ENCODE peak calls at places on chromosomes 7 and 10, in nine cellular contexts. Q, R, N, P, F, V, G, Z and B are unnamed samples.

GRCh38 chr10:110353244-110354119 is 48.8 kb upstream of the SMNDC1 start:
- DNase-seq in Z (no peak), R (peak; percentile 74), N (no peak), P (no peak), V (no peak), F (no peak), Q (peak; percentile 72), G (no peak), B (no peak)

GRCh38 chr10:132840698-132841097 is 54.8 kb upstream of the NKX6-2 start:
- DNase-seq in N (no peak), Z (no peak), Q (no peak), R (no peak), P (no peak), G (no peak), V (no peak), F (no peak), B (no peak)

GRCh38 chr10:24872049-24872789 is 80.2 kb downstream of the PRTFDC1 start:
- DNase-seq in R (no peak), Z (no peak), G (no peak), V (no peak), F (no peak), N (no peak), Q (peak; percentile 24), P (no peak), B (no peak)

GRCh38 chr10:42938351-42938750 is 138.5 kb upstream of the RET start:
- DNase-seq in Q (no peak), G (no peak), N (no peak), Z (no peak), F (no peak), V (no peak), R (no peak), P (no peak), B (no peak)

GRCh38 chr7:121038717-121039509 is 50.4 kb downstream of the CPED1 start:
- DNase-seq in G (no peak), P (no peak), F (no peak), Z (no peak), R (no peak), V (no peak), Q (no peak), N (no peak), B (no peak)

GRCh38 chr10:6197274-6197673 is 5.5 kb upstream of the PFKFB3 start:
- DNase-seq in P (no peak), G (no peak), R (no peak), Q (no peak), Z (no peak), N (no peak), F (no peak), V (no peak), B (no peak)

GRCh38 chr10:119522747-119523426 is 19.6 kb downstream of the RGS10 start:
- DNase-seq in R (no peak), V (no peak), F (no peak), G (no peak), P (no peak), Z (peak; percentile 53), Q (no peak), N (no peak), B (no peak)

GRCh38 chr7:104207348-104207730 is 474 bp downstream of the ORC5 start:
- DNase-seq in N (no peak), R (peak; percentile 24), Q (no peak), G (no peak), P (no peak), F (no peak), V (peak; percentile 16), Z (no peak), B (peak; percentile 19)

GRCh38 chr7:44257618-44258422 is 57.0 kb downstream of the YKT6 start:
- DNase-seq in N (peak; percentile 55), G (peak; percentile 57), F (peak; percentile 59), V (peak; percentile 88), P (peak; percentile 89), Q (peak; percentile 96), R (peak; percentile 90), Z (peak; percentile 70), B (peak; percentile 51)

GRCh38 chr7:112431803-112432202 is 18.5 kb upstream of the IFRD1 start:
- DNase-seq in P (no peak), G (no peak), Q (no peak), R (no peak), N (no peak), V (no peak), F (no peak), Z (no peak), B (no peak)

GRCh38 chr7:48078470-48078869 is 10.6 kb upstream of the UPP1 start:
- DNase-seq in F (no peak), R (no peak), Q (no peak), P (no peak), G (no peak), V (no peak), Z (no peak), N (no peak), B (no peak)

GRCh38 chr10:2928219-2928840 is 139.0 kb upstream of the PFKP start:
- DNase-seq in F (peak; percentile 83), G (peak; percentile 66), N (peak; percentile 83), Q (peak; percentile 64), Z (peak; percentile 46), V (peak; percentile 87), P (peak; percentile 54), R (peak; percentile 42), B (peak; percentile 88)

GRCh38 chr10:4131407-4132215 is 346.6 kb upstream of the KLF6 start:
- DNase-seq in F (no peak), R (peak; percentile 92), N (no peak), V (peak; percentile 54), P (peak; percentile 66), G (no peak), Z (no peak), Q (peak; percentile 69), B (no peak)

GRCh38 chr7:37342665-37343471 is 105.8 kb downstream of the ELMO1 start:
- DNase-seq in F (no peak), Q (no peak), Z (peak; percentile 43), V (peak; percentile 47), G (no peak), P (peak; percentile 69), R (peak; percentile 82), N (no peak), B (peak; percentile 61)

GRCh38 chr7:37342170-37342569 is 106.5 kb downstream of the ELMO1 start:
- DNase-seq in V (no peak), G (no peak), F (no peak), P (no peak), R (no peak), N (no peak), Z (no peak), Q (no peak), B (no peak)

GRCh38 chr7:37346761-37347160 is 101.9 kb downstream of the ELMO1 start:
- DNase-seq in R (no peak), Z (no peak), V (no peak), Q (no peak), G (no peak), N (no peak), F (peak; percentile 41), P (no peak), B (no peak)

GRCh38 chr7:37341033-37341630 is 107.5 kb downstream of the ELMO1 start:
- DNase-seq in F (no peak), G (no peak), P (peak; percentile 53), V (peak; percentile 43), N (no peak), Z (no peak), Q (no peak), R (peak; percentile 53), B (no peak)

DNA sequence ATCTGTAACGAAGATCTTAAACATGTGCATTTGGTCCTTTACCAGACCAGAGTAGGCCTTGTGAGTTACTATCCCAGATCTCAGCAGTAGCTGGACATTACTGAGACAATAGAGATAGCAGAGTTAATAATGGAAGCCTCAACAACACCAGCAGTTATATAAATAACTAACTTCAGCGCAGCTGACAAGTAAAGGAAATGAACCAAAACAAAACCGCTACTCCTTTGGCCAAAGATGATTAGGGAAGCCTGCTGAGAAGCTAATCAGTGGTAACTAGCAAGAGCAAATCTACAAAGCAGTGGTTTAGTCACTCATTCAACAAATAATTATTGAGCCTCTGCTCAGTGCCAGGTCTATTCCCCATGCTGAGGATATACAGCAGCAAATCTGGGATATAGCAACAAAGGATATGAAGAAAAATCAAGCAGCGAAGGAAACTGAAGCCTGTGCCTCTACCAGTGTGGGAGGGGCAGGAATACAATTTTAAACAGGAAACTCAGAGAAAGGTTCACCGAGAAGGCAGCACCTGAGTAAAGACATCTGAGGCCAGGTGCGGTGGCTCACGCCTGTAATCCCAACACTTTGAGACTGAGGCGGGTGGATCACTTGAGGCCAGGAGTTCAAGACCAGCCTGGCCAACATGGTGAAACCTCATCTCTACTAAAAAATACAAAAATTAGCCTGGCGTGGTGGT is 103.6 kb downstream of the ELMO1 start:
- DNase-seq in N (no peak), R (peak; percentile 81), F (no peak), V (peak; percentile 28), G (no peak), Z (no peak), Q (no peak), P (peak; percentile 48), B (no peak)
- TF ChIP-seq CTCF in N (no peak), R (no peak), F (no peak), V (no peak), G (no peak), Z (no peak), Q (no peak), P (no peak), B (no peak)

GRCh38 chr10:98795467-98795866 is 348.7 kb upstream of the HPS1 start:
- DNase-seq in R (no peak), F (no peak), Z (no peak), N (no peak), G (no peak), V (no peak), P (no peak), Q (no peak), B (peak; percentile 40)

DNA sequence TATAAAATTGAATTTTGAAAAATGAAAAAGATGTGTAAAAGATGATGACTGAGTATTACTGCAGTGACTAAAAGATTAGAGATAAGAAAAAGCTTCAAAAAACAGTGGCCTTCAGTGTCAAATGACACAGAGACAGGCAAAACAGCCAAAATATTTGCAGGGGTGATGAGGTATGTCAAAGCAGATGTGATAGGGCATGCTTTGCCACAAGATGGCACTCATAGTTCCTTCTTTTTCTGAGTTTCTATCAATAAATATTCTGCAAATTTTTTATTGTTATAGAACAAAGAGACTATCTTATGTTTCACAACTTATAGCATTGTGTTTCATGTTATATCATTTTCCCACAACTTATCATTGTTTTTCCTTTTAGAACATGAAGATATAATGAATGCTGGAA is 344.1 kb upstream of the HPS1 start:
- DNase-seq in R (peak; percentile 28), V (no peak), P (no peak), Q (peak; percentile 1), F (no peak), N (no peak), Z (no peak), G (no peak), B (no peak)
- TF ChIP-seq CTCF in R (peak; percentile 58), V (peak; percentile 8), P (peak; percentile 27), Q (no peak), F (no peak), N (no peak), Z (no peak), G (peak; percentile 47), B (no peak)

GRCh38 chr7:116863168-116863670 is 832 bp downstream of the CAPZA2 start:
- DNase-seq in V (peak; percentile 27), R (no peak), Z (peak; percentile 34), Q (peak; percentile 33), N (peak; percentile 28), F (peak; percentile 9), P (no peak), G (peak; percentile 53), B (peak; percentile 37)
- TF ChIP-seq CTCF in V (no peak), R (peak; percentile 20), Z (no peak), Q (no peak), N (no peak), F (no peak), P (no peak), G (no peak), B (no peak)

GRCh38 chr10:91006001-91006751 is 85.3 kb upstream of the ANKRD1 start:
- DNase-seq in P (peak; percentile 80), Z (no peak), R (peak; percentile 69), Q (peak; percentile 89), V (no peak), N (peak; percentile 59), F (peak; percentile 66), G (peak; percentile 71), B (peak; percentile 83)
- TF ChIP-seq CTCF in P (peak; percentile 93), Z (peak; percentile 86), R (peak; percentile 98), Q (peak; percentile 97), V (peak; percentile 55), N (peak; percentile 97), F (peak; percentile 68), G (peak; percentile 98), B (peak; percentile 91)